ENCODE peak calls at places on chromosomes 13 and 19, in nine cellular contexts. M is HL-60, Z is A549, K is K562, L is SK-N-SH, F is Panc1, Y is HCT116, P is HepG2, H is GM12878. S is an unnamed sample.

GRCh38 chr13:51921790-51922740 is 60.3 kb downstream of the CCDC70 start:
- DNase-seq in H (no peak), L (no peak), K (peak), P (no peak), Y (no peak), Z (no peak), F (no peak), M (no peak), S (no peak)

GRCh38 chr13:64239372-64239771 is 2823.7 kb upstream of the PCDH20 start:
- DNase-seq in Y (no peak), H (no peak), P (no peak), M (no peak), F (no peak), L (no peak), K (no peak), Z (no peak), S (peak)

GRCh38 chr13:70042193-70042592 is 65.4 kb upstream of the ATXN8OS start:
- DNase-seq in K (no peak), P (no peak), Z (no peak), F (no peak), Y (no peak), M (no peak), L (no peak), H (no peak), S (no peak)

GRCh38 chr13:22468055-22468454 is 712.7 kb upstream of the SGCG start:
- DNase-seq in P (peak), F (no peak), K (no peak), L (no peak), H (no peak), Y (no peak), Z (no peak), M (no peak), S (no peak)

GRCh38 chr13:20492641-20493040 is 33.0 kb downstream of the CRYL1 start:
- DNase-seq in M (peak), H (no peak), Z (peak), P (peak), K (peak), F (no peak), L (no peak), Y (peak), S (peak)

GRCh38 chr19:38401148-38401547 is 1.7 kb upstream of the FAM98C start:
- DNase-seq in F (no peak), L (no peak), Y (no peak), Z (no peak), K (no peak), H (no peak), P (peak), M (no peak), S (peak)

GRCh38 chr13:73722120-73722519 is 412.1 kb downstream of the KLF12 start:
- DNase-seq in F (no peak), K (no peak), H (peak), M (no peak), Z (no peak), Y (peak), P (peak), L (peak), S (peak)

GRCh38 chr19:46841458-46842083 is 9.1 kb downstream of the AP2S1 start:
- DNase-seq in Y (no peak), Z (no peak), L (no peak), K (peak), H (no peak), P (no peak), F (no peak), M (no peak), S (no peak)

GRCh38 chr19:2537544-2537943 is 61.6 kb downstream of the GADD45B start:
- DNase-seq in F (no peak), Z (no peak), L (no peak), H (no peak), P (no peak), K (no peak), Y (no peak), M (no peak), S (no peak)

GRCh38 chr19:35000647-35001501 is 751 bp downstream of the GRAMD1A start:
- DNase-seq in M (peak), F (no peak), Z (peak), P (peak), Y (no peak), L (peak), K (peak), H (no peak), S (peak)

GRCh38 chr19:38452430-38453366 is 19.2 kb downstream of the RYR1 start:
- DNase-seq in Z (no peak), Y (peak), F (no peak), M (no peak), P (no peak), K (peak), H (no peak), L (peak), S (peak)

GRCh38 chr13:88761145-88761544 is 1090.0 kb downstream of the SLITRK5 start:
- DNase-seq in P (no peak), Y (no peak), Z (no peak), H (no peak), M (no peak), L (no peak), F (no peak), K (no peak), S (peak)

GRCh38 chr13:88764103-88764502 is 1092.9 kb downstream of the SLITRK5 start:
- DNase-seq in Y (no peak), F (no peak), M (no peak), H (no peak), L (no peak), Z (no peak), K (no peak), P (no peak), S (peak)
- TF ChIP-seq REST in Y (no peak), F (no peak), M (no peak), H (no peak), L (no peak), Z (no peak), K (no peak), P (no peak), S (no peak)

GRCh38 chr13:24267801-24268200 is 41.6 kb upstream of the C1QTNF9 start:
- DNase-seq in F (no peak), M (no peak), K (no peak), L (no peak), Y (no peak), P (no peak), H (no peak), Z (no peak), S (no peak)

GRCh38 chr13:24269803-24270202 is 39.6 kb upstream of the C1QTNF9 start:
- DNase-seq in M (no peak), H (no peak), Y (no peak), Z (no peak), K (no peak), F (no peak), P (no peak), L (no peak), S (no peak)

GRCh38 chr13:24265453-24265852 is 43.9 kb upstream of the C1QTNF9 start:
- DNase-seq in F (no peak), Z (no peak), Y (no peak), P (no peak), M (no peak), L (no peak), H (no peak), K (no peak), S (no peak)

GRCh38 chr13:24264976-24265375 is 44.4 kb upstream of the C1QTNF9 start:
- DNase-seq in Z (no peak), H (no peak), L (no peak), F (no peak), Y (no peak), K (no peak), M (no peak), P (no peak), S (no peak)

DNA sequence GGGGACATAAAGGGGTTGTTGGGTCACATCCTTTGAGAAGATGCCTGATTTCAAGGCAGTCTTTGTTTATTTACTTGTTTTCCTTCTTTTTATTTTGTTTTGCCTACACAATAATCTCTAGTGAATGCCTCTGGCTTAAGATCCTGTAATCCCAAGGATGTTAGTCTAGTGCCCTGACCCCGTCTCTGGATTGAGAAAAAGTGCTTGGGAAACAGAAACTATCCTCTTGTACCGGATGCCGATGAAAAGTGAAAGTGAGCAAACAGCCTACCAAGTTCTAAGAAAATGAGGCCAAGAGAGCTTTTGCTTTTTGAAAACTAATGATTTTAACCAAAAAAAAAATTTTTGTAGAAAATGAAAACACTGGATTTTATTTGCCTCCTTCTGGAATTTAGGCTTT is 42.1 kb upstream of the C1QTNF9 start:
- DNase-seq in K (no peak), Z (no peak), F (no peak), M (no peak), P (no peak), H (peak), Y (no peak), L (no peak), S (no peak)
- TF ChIP-seq REST in K (no peak), Z (no peak), F (no peak), M (no peak), P (no peak), H (no peak), Y (no peak), L (no peak), S (no peak)

DNA sequence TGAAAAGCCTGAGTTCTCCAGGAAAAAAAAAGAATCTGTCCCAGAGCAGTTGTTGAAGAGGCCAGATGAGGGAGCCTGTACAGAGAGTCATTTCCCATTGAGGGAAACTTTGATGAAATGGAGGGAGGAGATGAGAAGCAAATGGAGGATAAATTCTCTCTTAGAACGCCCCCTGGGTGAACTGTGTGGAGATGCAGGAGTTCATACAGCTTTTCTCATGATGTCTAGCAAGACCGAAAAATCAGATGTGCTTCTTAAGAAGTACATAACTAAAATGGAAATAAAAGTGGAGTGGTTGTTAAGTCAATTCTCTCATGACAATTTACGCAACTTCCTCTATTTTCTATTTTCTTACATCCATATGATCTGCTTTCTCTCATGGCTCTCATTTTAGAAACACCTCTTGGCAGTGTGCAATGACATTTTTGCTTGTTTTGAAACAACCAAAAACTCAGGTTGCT is 1263.1 kb downstream of the PCDH9 start:
- DNase-seq in H (no peak), F (no peak), M (peak), K (peak), L (peak), P (peak), Z (peak), Y (peak), S (peak)
- TF ChIP-seq REST in H (no peak), F (no peak), M (no peak), K (no peak), L (no peak), P (no peak), Z (no peak), Y (no peak), S (no peak)

GRCh38 chr19:480016-480855 is 16.1 kb upstream of the MADCAM1 start:
- DNase-seq in Z (peak), F (no peak), H (no peak), K (peak), Y (no peak), P (peak), M (peak), L (peak), S (peak)
- TF ChIP-seq REST in Z (no peak), F (no peak), H (no peak), K (no peak), Y (no peak), P (no peak), M (no peak), L (no peak), S (no peak)

DNA sequence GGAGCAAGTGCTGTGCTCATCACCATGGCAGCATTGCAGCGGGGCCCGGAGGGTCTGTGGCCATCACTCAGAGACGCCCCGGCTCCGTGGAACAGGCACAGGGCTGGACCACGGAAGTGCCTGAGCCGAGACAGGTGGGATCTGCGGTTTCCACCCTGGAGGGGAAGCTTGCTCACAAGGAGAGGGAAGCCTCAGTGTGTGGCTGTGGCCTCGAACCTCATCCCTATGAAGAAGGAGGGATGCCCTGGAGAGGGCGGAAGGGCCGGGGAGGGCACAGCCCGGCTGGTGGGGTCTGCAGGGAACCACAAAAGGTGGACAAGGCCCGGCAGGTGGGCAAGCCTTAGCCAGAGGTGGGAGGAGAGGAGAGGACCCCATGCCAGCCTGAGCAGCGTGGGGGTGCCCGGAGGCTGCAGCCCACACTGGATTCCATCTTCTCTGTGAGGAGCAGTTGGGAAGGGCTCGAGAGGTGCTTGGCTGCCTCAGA is 30.4 kb upstream of the TMEM255B start:
- DNase-seq in F (no peak), K (no peak), L (no peak), P (no peak), Y (no peak), H (no peak), Z (no peak), M (no peak), S (no peak)
- TF ChIP-seq REST in F (no peak), K (no peak), L (no peak), P (no peak), Y (no peak), H (no peak), Z (no peak), M (no peak), S (no peak)

DNA sequence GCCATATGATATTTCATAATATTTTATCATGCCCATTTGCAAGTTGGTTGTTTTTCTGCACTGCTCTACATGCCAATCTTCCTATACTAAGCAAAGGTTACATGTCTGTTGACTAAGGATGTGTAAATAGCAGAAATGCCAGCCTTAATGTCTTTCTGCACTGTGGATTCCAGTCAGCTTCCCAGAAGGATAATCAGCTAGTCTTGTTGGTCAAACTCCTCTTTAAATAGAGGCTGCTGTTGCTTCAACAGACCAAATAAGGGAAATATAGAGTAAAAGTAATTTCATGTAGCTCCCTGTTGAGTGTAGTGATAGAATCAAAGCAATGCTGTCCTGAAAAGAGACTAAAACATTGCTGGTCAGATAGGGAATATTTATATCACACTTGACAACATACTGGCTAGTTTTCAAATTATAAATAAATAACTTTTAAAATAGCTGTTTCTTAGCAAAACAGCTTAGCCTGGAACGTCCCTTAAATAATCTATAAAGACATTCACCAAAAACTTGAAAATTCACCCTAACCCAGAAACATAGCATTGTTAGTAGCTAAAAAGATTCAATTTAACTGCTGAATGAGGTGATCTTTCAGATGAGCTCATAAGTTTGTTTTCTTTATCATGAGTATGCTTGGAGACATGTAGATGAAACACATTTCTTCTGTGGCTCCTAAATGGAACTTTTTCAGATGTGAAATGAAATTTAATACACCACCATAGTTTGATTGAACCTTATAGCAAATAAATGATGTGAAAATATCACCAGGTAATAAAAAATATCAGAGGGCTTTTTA is 56.6 kb downstream of the FRY start:
- DNase-seq in P (peak), L (no peak), M (no peak), K (no peak), H (no peak), Z (no peak), F (no peak), Y (no peak), S (no peak)
- TF ChIP-seq REST in P (no peak), L (no peak), M (no peak), K (no peak), H (no peak), Z (no peak), F (no peak), Y (no peak), S (no peak)

GRCh38 chr19:28710278-28710677 is 502.7 kb downstream of the UQCRFS1 start:
- DNase-seq in K (peak), P (peak), F (peak), Z (peak), Y (peak), M (peak), H (peak), L (peak), S (peak)
- TF ChIP-seq REST in K (no peak), P (no peak), F (no peak), Z (no peak), Y (no peak), M (no peak), H (no peak), L (no peak), S (no peak)

GRCh38 chr19:18922228-18922985 is 2.9 kb downstream of the DDX49 start:
- DNase-seq in H (no peak), P (no peak), Y (no peak), L (no peak), K (no peak), F (no peak), M (no peak), Z (no peak), S (no peak)

GRCh38 chr19:18921593-18921992 is 2.1 kb downstream of the DDX49 start:
- DNase-seq in K (no peak), M (no peak), P (no peak), Z (no peak), F (no peak), L (no peak), H (no peak), Y (no peak), S (no peak)

GRCh38 chr19:18920400-18920799 is 885 bp downstream of the DDX49 start:
- DNase-seq in H (no peak), P (no peak), Y (no peak), K (no peak), Z (no peak), L (no peak), F (no peak), M (no peak), S (no peak)

GRCh38 chr19:18919086-18919894 is at the start of the genes COPE and DDX49:
- DNase-seq in P (peak), Z (peak), K (peak), M (peak), F (peak), L (peak), H (peak), Y (peak), S (peak)

GRCh38 chr19:18919895-18920204 is 335 bp downstream of the DDX49 start:
- DNase-seq in P (no peak), Z (no peak), F (no peak), Y (no peak), L (no peak), M (no peak), K (no peak), H (no peak), S (no peak)
- TF ChIP-seq REST in P (no peak), Z (no peak), F (no peak), Y (no peak), L (no peak), M (no peak), K (no peak), H (no peak), S (no peak)

GRCh38 chr13:40598599-40598998 is 67.8 kb downstream of the FOXO1 start:
- DNase-seq in P (no peak), Z (no peak), M (no peak), F (no peak), H (no peak), L (no peak), Y (no peak), K (no peak), S (no peak)

GRCh38 chr13:40597735-40598365 is 68.6 kb downstream of the FOXO1 start:
- DNase-seq in F (no peak), L (no peak), K (no peak), M (no peak), Z (no peak), H (no peak), Y (no peak), P (no peak), S (peak)

GRCh38 chr13:40599146-40599545 is 67.3 kb downstream of the FOXO1 start:
- DNase-seq in M (no peak), Z (no peak), L (no peak), P (no peak), F (no peak), Y (no peak), H (no peak), K (no peak), S (no peak)

GRCh38 chr13:40596484-40596883 is 70.0 kb downstream of the FOXO1 start:
- DNase-seq in M (no peak), H (no peak), F (no peak), P (no peak), Z (no peak), K (no peak), L (no peak), Y (no peak), S (no peak)

GRCh38 chr13:40595693-40596092 is 70.7 kb downstream of the FOXO1 start:
- DNase-seq in Y (no peak), F (no peak), H (no peak), P (no peak), K (no peak), Z (no peak), M (no peak), L (no peak), S (no peak)
- TF ChIP-seq REST in Y (no peak), F (no peak), H (no peak), P (no peak), K (no peak), Z (no peak), M (no peak), L (no peak), S (no peak)

GRCh38 chr19:15614507-15615379 is at the start of gene CYP4F8:
- DNase-seq in Z (no peak), F (no peak), Y (no peak), H (no peak), P (no peak), L (no peak), M (no peak), K (no peak), S (no peak)
- TF ChIP-seq REST in Z (no peak), F (no peak), Y (no peak), H (no peak), P (no peak), L (no peak), M (no peak), K (no peak), S (no peak)